ENCODE peak calls at places on chromosomes 6 and 20, in ten cellular contexts. One of them, this sample, is unnamed.

GRCh38 chr20:24004470-24004869 is 15.9 kb upstream of the GGTLC1 start:
- DNase-seq in bronchial epithelial cell: no peak
- DNase-seq in transverse colon: no peak
- DNase-seq in MM.1S: no peak
- DNase-seq in A673: no peak
- DNase-seq in CD8-positive, alpha-beta T cell: no peak
- DNase-seq in GM12878: no peak
- DNase-seq in IMR-90: no peak
- DNase-seq in lower lobe of right lung: no peak
- DNase-seq in H9: no peak
- DNase-seq in this sample: no peak

GRCh38 chr20:33450867-33451266 is 7.3 kb upstream of the SNTA1 start:
- DNase-seq in H9: no peak
- DNase-seq in GM12878: no peak
- DNase-seq in CD8-positive, alpha-beta T cell: no peak
- DNase-seq in lower lobe of right lung: no peak
- DNase-seq in A673: no peak
- DNase-seq in IMR-90: peak; percentile 40
- DNase-seq in MM.1S: no peak
- DNase-seq in bronchial epithelial cell: peak; percentile 17
- DNase-seq in transverse colon: no peak
- DNase-seq in this sample: no peak

GRCh38 chr6:139940741-139941712 is 566.6 kb upstream of the CITED2 start:
- DNase-seq in MM.1S: peak; percentile 22
- DNase-seq in transverse colon: no peak
- DNase-seq in lower lobe of right lung: no peak
- DNase-seq in GM12878: peak; percentile 17
- DNase-seq in CD8-positive, alpha-beta T cell: no peak
- DNase-seq in bronchial epithelial cell: peak; percentile 25
- DNase-seq in A673: no peak
- DNase-seq in IMR-90: peak; percentile 54
- DNase-seq in H9: no peak
- DNase-seq in this sample: no peak

GRCh38 chr20:6421321-6422030 is 298.6 kb upstream of the FERMT1 start:
- DNase-seq in bronchial epithelial cell: no peak
- DNase-seq in GM12878: no peak
- DNase-seq in A673: no peak
- DNase-seq in transverse colon: no peak
- DNase-seq in MM.1S: no peak
- DNase-seq in CD8-positive, alpha-beta T cell: no peak
- DNase-seq in lower lobe of right lung: no peak
- DNase-seq in H9: no peak
- DNase-seq in IMR-90: no peak
- DNase-seq in this sample: no peak

GRCh38 chr6:24078200-24078599 is 47.8 kb upstream of the NRSN1 start:
- DNase-seq in H9: no peak
- DNase-seq in CD8-positive, alpha-beta T cell: no peak
- DNase-seq in transverse colon: no peak
- DNase-seq in lower lobe of right lung: no peak
- DNase-seq in A673: peak; percentile 33
- DNase-seq in MM.1S: no peak
- DNase-seq in GM12878: no peak
- DNase-seq in IMR-90: no peak
- DNase-seq in bronchial epithelial cell: no peak
- DNase-seq in this sample: no peak

GRCh38 chr6:55825402-55826051 is 49.9 kb downstream of the BMP5 start:
- DNase-seq in lower lobe of right lung: no peak
- DNase-seq in A673: peak; percentile 67
- DNase-seq in CD8-positive, alpha-beta T cell: no peak
- DNase-seq in transverse colon: no peak
- DNase-seq in H9: no peak
- DNase-seq in bronchial epithelial cell: peak; percentile 91
- DNase-seq in GM12878: no peak
- DNase-seq in IMR-90: peak; percentile 78
- DNase-seq in MM.1S: no peak
- DNase-seq in this sample: peak; percentile 12

GRCh38 chr20:4017051-4017702 is 1.8 kb upstream of the RNF24 start:
- DNase-seq in transverse colon: no peak
- DNase-seq in GM12878: no peak
- DNase-seq in CD8-positive, alpha-beta T cell: no peak
- DNase-seq in bronchial epithelial cell: no peak
- DNase-seq in lower lobe of right lung: no peak
- DNase-seq in IMR-90: no peak
- DNase-seq in MM.1S: no peak
- DNase-seq in H9: no peak
- DNase-seq in A673: no peak
- DNase-seq in this sample: no peak

GRCh38 chr20:11766961-11767360 is 150.7 kb upstream of the BTBD3 start:
- DNase-seq in IMR-90: peak; percentile 61
- DNase-seq in H9: peak; percentile 65
- DNase-seq in CD8-positive, alpha-beta T cell: no peak
- DNase-seq in bronchial epithelial cell: peak; percentile 12
- DNase-seq in MM.1S: no peak
- DNase-seq in transverse colon: no peak
- DNase-seq in A673: no peak
- DNase-seq in GM12878: no peak
- DNase-seq in lower lobe of right lung: no peak
- DNase-seq in this sample: no peak

DNA sequence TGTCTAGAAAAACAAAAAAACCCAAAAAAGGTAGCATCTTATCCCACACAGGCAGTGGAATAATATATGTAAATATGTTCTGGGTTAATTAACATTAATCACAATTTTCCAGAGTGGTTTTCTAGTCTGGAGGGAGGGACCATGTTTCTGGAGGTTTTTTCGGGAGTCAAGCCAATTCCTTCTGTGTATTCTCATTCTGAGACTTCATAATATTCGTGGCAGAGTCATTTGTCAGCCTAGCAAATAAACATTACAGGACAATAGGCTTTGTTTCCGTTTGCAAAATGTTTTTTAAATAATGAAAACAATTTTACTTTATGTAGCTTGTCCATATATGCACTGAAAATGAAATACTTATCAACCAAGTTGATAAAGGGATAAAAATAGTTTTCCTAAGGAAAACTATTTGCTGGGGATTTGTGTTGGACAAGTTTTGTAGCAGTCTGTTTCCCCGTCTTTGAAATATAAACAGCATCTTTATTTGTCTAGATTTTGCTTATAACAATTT is 26.4 kb upstream of the SERINC3 start:
- DNase-seq in transverse colon: no peak
- DNase-seq in CD8-positive, alpha-beta T cell: no peak
- DNase-seq in GM12878: no peak
- DNase-seq in A673: no peak
- DNase-seq in H9: no peak
- DNase-seq in MM.1S: no peak
- DNase-seq in lower lobe of right lung: no peak
- DNase-seq in bronchial epithelial cell: no peak
- DNase-seq in IMR-90: no peak
- DNase-seq in this sample: no peak
- H3K27me3 ChIP-seq in transverse colon: no peaks in the 10 kb centered on the region
- H3K27me3 ChIP-seq in CD8-positive, alpha-beta T cell: no peaks in the 10 kb centered on the region
- H3K27me3 ChIP-seq in GM12878: no peaks in the 10 kb centered on the region
- H3K27me3 ChIP-seq in A673: no peaks in the 10 kb centered on the region
- H3K27me3 ChIP-seq in H9: no peaks in the 10 kb centered on the region
- H3K27me3 ChIP-seq in MM.1S: no peaks in the 10 kb centered on the region
- H3K27me3 ChIP-seq in lower lobe of right lung: no peaks in the 10 kb centered on the region
- H3K27me3 ChIP-seq in bronchial epithelial cell: no peaks in the 10 kb centered on the region
- H3K27me3 ChIP-seq in IMR-90: no peaks in the 10 kb centered on the region
- H3K27me3 ChIP-seq in this sample: no peaks in the 10 kb centered on the region

GRCh38 chr20:20365593-20365992 is 2.3 kb upstream of the INSM1 start:
- DNase-seq in H9: no peak
- DNase-seq in bronchial epithelial cell: no peak
- DNase-seq in A673: no peak
- DNase-seq in lower lobe of right lung: no peak
- DNase-seq in transverse colon: no peak
- DNase-seq in CD8-positive, alpha-beta T cell: no peak
- DNase-seq in IMR-90: no peak
- DNase-seq in GM12878: no peak
- DNase-seq in MM.1S: no peak
- DNase-seq in this sample: no peak

GRCh38 chr20:20367681-20368413 is at the start of gene INSM1:
- DNase-seq in H9: peak; percentile 80
- DNase-seq in CD8-positive, alpha-beta T cell: no peak
- DNase-seq in bronchial epithelial cell: no peak
- DNase-seq in A673: peak; percentile 44
- DNase-seq in lower lobe of right lung: no peak
- DNase-seq in MM.1S: no peak
- DNase-seq in transverse colon: no peak
- DNase-seq in IMR-90: no peak
- DNase-seq in GM12878: no peak
- DNase-seq in this sample: no peak

GRCh38 chr20:20364747-20365558 is 3.0 kb upstream of the INSM1 start:
- DNase-seq in bronchial epithelial cell: no peak
- DNase-seq in GM12878: no peak
- DNase-seq in MM.1S: no peak
- DNase-seq in IMR-90: no peak
- DNase-seq in H9: no peak
- DNase-seq in CD8-positive, alpha-beta T cell: no peak
- DNase-seq in A673: no peak
- DNase-seq in lower lobe of right lung: no peak
- DNase-seq in transverse colon: no peak
- DNase-seq in this sample: no peak

GRCh38 chr20:20366896-20367680 is 816 bp upstream of the INSM1 start:
- DNase-seq in GM12878: no peak
- DNase-seq in A673: peak; percentile 29
- DNase-seq in H9: peak; percentile 75
- DNase-seq in IMR-90: no peak
- DNase-seq in lower lobe of right lung: no peak
- DNase-seq in CD8-positive, alpha-beta T cell: no peak
- DNase-seq in MM.1S: no peak
- DNase-seq in bronchial epithelial cell: no peak
- DNase-seq in transverse colon: no peak
- DNase-seq in this sample: no peak

DNA sequence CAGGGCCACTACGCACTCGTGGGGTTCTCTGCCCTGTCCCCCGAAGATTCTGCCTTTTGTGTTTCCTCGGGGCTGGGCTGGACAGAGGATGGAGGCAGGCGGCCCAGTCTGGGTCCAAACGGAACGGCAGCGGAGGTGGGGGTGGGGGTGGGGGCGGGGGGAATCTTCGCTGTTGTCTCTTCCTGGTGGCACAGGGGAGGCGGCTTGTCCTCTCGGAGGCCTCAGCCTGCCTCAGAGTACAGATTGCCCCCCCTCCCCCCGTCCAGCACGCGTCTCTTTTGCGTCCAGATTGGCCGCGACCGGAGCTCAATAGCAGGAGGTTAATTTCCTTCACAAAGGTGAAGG is 1.4 kb upstream of the INSM1 start:
- DNase-seq in H9: no peak
- DNase-seq in lower lobe of right lung: no peak
- DNase-seq in A673: no peak
- DNase-seq in bronchial epithelial cell: no peak
- DNase-seq in GM12878: no peak
- DNase-seq in CD8-positive, alpha-beta T cell: no peak
- DNase-seq in transverse colon: no peak
- DNase-seq in IMR-90: no peak
- DNase-seq in MM.1S: no peak
- DNase-seq in this sample: no peak
- H3K27me3 ChIP-seq in H9: peaks cover 43% of the 10 kb centered on the region
- H3K27me3 ChIP-seq in lower lobe of right lung: peaks cover 83% of the 10 kb centered on the region
- H3K27me3 ChIP-seq in A673: peaks cover 95% of the 10 kb centered on the region
- H3K27me3 ChIP-seq in bronchial epithelial cell: peaks cover 62% of the 10 kb centered on the region
- H3K27me3 ChIP-seq in GM12878: peaks cover 42% of the 10 kb centered on the region
- H3K27me3 ChIP-seq in CD8-positive, alpha-beta T cell: peaks cover 4% of the 10 kb centered on the region
- H3K27me3 ChIP-seq in transverse colon: peaks cover 98% of the 10 kb centered on the region
- H3K27me3 ChIP-seq in IMR-90: peaks cover 93% of the 10 kb centered on the region
- H3K27me3 ChIP-seq in MM.1S: peaks cover 82% of the 10 kb centered on the region
- H3K27me3 ChIP-seq in this sample: peaks cover 90% of the 10 kb centered on the region

GRCh38 chr6:34144581-34145160 is 1.2 kb downstream of the GRM4 start:
- DNase-seq in GM12878: no peak
- DNase-seq in A673: no peak
- DNase-seq in transverse colon: no peak
- DNase-seq in MM.1S: no peak
- DNase-seq in lower lobe of right lung: peak; percentile 41
- DNase-seq in CD8-positive, alpha-beta T cell: no peak
- DNase-seq in IMR-90: no peak
- DNase-seq in bronchial epithelial cell: no peak
- DNase-seq in H9: peak; percentile 29
- DNase-seq in this sample: no peak

GRCh38 chr6:34143196-34143883 is 2.5 kb downstream of the GRM4 start:
- DNase-seq in transverse colon: no peak
- DNase-seq in lower lobe of right lung: peak; percentile 33
- DNase-seq in A673: no peak
- DNase-seq in IMR-90: no peak
- DNase-seq in MM.1S: no peak
- DNase-seq in CD8-positive, alpha-beta T cell: no peak
- DNase-seq in GM12878: no peak
- DNase-seq in bronchial epithelial cell: no peak
- DNase-seq in H9: no peak
- DNase-seq in this sample: no peak

GRCh38 chr6:34145161-34146020 is 496 bp downstream of the GRM4 start:
- DNase-seq in A673: peak; percentile 61
- DNase-seq in GM12878: no peak
- DNase-seq in bronchial epithelial cell: peak; percentile 22
- DNase-seq in IMR-90: peak; percentile 46
- DNase-seq in CD8-positive, alpha-beta T cell: peak; percentile 73
- DNase-seq in transverse colon: no peak
- DNase-seq in lower lobe of right lung: peak; percentile 41
- DNase-seq in H9: peak; percentile 69
- DNase-seq in MM.1S: no peak
- DNase-seq in this sample: no peak

GRCh38 chr6:34142599-34142998 is 3.3 kb downstream of the GRM4 start:
- DNase-seq in IMR-90: no peak
- DNase-seq in H9: peak; percentile 81
- DNase-seq in MM.1S: peak; percentile 50
- DNase-seq in transverse colon: no peak
- DNase-seq in CD8-positive, alpha-beta T cell: no peak
- DNase-seq in lower lobe of right lung: peak; percentile 38
- DNase-seq in bronchial epithelial cell: peak; percentile 15
- DNase-seq in GM12878: no peak
- DNase-seq in A673: no peak
- DNase-seq in this sample: no peak

DNA sequence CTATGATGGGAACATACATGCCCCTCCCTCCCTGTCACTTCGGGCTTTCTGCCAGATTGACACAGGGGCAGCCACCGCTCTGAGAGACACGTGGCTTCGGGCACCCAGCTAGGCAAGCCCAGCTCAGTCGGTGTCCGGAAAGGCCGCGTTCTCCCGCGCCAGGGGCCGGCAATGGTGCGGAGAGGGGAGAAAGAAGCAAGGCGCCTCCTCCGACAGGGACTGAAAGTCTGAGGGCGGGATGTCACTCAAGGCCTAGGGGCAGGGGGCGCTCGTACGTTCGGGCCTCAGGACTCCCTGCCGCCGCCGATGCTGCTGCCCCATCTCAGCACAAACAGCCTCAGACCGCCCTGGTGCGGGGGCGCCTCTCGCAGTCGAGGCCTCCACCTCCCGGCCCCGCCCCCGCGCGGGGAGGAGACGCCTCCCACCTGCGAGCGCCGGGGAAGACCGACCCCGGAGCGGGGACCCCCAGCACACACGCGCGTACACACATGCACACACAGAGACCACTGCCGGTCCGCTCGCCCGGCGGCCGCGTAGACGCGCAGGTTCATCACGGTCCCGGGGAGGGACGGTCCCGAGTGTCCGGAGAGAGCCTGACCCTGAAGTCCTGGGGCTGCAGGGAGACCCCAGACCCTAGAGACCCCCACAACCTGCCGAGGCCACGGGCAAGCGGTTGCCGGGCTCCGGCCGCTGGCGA is 1.9 kb downstream of the GRM4 start:
- DNase-seq in bronchial epithelial cell: no peak
- DNase-seq in MM.1S: no peak
- DNase-seq in transverse colon: no peak
- DNase-seq in IMR-90: no peak
- DNase-seq in A673: peak; percentile 63
- DNase-seq in H9: peak; percentile 86
- DNase-seq in GM12878: no peak
- DNase-seq in lower lobe of right lung: no peak
- DNase-seq in CD8-positive, alpha-beta T cell: peak; percentile 68
- DNase-seq in this sample: no peak
- H3K27me3 ChIP-seq in bronchial epithelial cell: peaks cover 25% of the 10 kb centered on the region
- H3K27me3 ChIP-seq in MM.1S: peaks cover 70% of the 10 kb centered on the region
- H3K27me3 ChIP-seq in transverse colon: peaks cover 90% of the 10 kb centered on the region
- H3K27me3 ChIP-seq in IMR-90: peaks cover 88% of the 10 kb centered on the region
- H3K27me3 ChIP-seq in A673: peaks cover 31% of the 10 kb centered on the region
- H3K27me3 ChIP-seq in H9: peaks cover 7% of the 10 kb centered on the region
- H3K27me3 ChIP-seq in GM12878: peaks cover 22% of the 10 kb centered on the region
- H3K27me3 ChIP-seq in lower lobe of right lung: peaks cover 86% of the 10 kb centered on the region
- H3K27me3 ChIP-seq in CD8-positive, alpha-beta T cell: peaks cover 38% of the 10 kb centered on the region
- H3K27me3 ChIP-seq in this sample: peaks cover 68% of the 10 kb centered on the region

GRCh38 chr6:2639167-2639566 is 111.6 kb downstream of the MYLK4 start:
- DNase-seq in IMR-90: no peak
- DNase-seq in CD8-positive, alpha-beta T cell: no peak
- DNase-seq in bronchial epithelial cell: no peak
- DNase-seq in MM.1S: no peak
- DNase-seq in A673: no peak
- DNase-seq in transverse colon: no peak
- DNase-seq in lower lobe of right lung: no peak
- DNase-seq in H9: no peak
- DNase-seq in GM12878: no peak
- DNase-seq in this sample: no peak
- H3K27me3 ChIP-seq in IMR-90: peaks cover 22% of the 10 kb centered on the region
- H3K27me3 ChIP-seq in CD8-positive, alpha-beta T cell: peaks cover 4% of the 10 kb centered on the region
- H3K27me3 ChIP-seq in bronchial epithelial cell: no peaks in the 10 kb centered on the region
- H3K27me3 ChIP-seq in MM.1S: peaks cover 96% of the 10 kb centered on the region
- H3K27me3 ChIP-seq in A673: no peaks in the 10 kb centered on the region
- H3K27me3 ChIP-seq in transverse colon: peaks cover 4% of the 10 kb centered on the region
- H3K27me3 ChIP-seq in lower lobe of right lung: no peaks in the 10 kb centered on the region
- H3K27me3 ChIP-seq in H9: no peaks in the 10 kb centered on the region
- H3K27me3 ChIP-seq in GM12878: peaks cover 3% of the 10 kb centered on the region
- H3K27me3 ChIP-seq in this sample: no peaks in the 10 kb centered on the region

This sample was measured in heart right ventricle.